ENCODE peak calls at places on chromosomes 2 and 18, in six cellular contexts. W is thyroid gland, J is IMR-90, B is uterus, X is HCT116, R is heart left ventricle. T is an unnamed sample.

GRCh38 chr18:6056171-6056932 is 161.0 kb upstream of the TMEM200C start:
- DNase-seq in J (peak; percentile 77), X (no peak), W (no peak), B (no peak), R (no peak), T (no peak)

GRCh38 chr2:75833386-75833785 is 122.7 kb upstream of the GCFC2 start:
- DNase-seq in B (no peak), J (no peak), W (no peak), R (no peak), X (no peak), T (no peak)

GRCh38 chr2:66481100-66481549 is 46.2 kb downstream of the MEIS1 start:
- DNase-seq in B (no peak), R (peak; percentile 51), W (no peak), J (peak; percentile 84), X (no peak), T (no peak)

GRCh38 chr2:202555354-202555753 is 79.4 kb upstream of the FAM117B start:
- DNase-seq in W (no peak), R (no peak), X (no peak), B (no peak), J (no peak), T (no peak)

GRCh38 chr18:38459595-38459994 is 894.0 kb upstream of the CELF4 start:
- DNase-seq in R (no peak), B (no peak), X (no peak), W (no peak), J (no peak), T (no peak)

GRCh38 chr2:162579986-162580385 is 236.1 kb downstream of the GCA start:
- DNase-seq in W (no peak), J (no peak), X (no peak), B (no peak), R (no peak), T (no peak)

GRCh38 chr2:71849111-71849510 is 298.6 kb downstream of the CYP26B1 start:
- DNase-seq in X (no peak), W (no peak), B (no peak), R (no peak), J (no peak), T (no peak)

GRCh38 chr2:69833752-69834151 is 4.3 kb downstream of the GMCL1 start:
- DNase-seq in W (no peak), R (no peak), J (no peak), X (no peak), B (no peak), T (no peak)

GRCh38 chr2:44205169-44205568 is 36.5 kb downstream of the PPM1B start:
- DNase-seq in W (no peak), B (no peak), R (no peak), X (no peak), J (no peak), T (no peak)

GRCh38 chr2:65901809-65902208 is 469.4 kb upstream of the SPRED2 start:
- DNase-seq in B (no peak), W (no peak), J (no peak), R (no peak), X (no peak), T (no peak)

GRCh38 chr18:79275461-79275860 is 120.3 kb upstream of the NFATC1 start:
- DNase-seq in R (no peak), J (no peak), X (no peak), W (no peak), B (no peak), T (no peak)

GRCh38 chr2:70118798-70119454 is 31.6 kb downstream of the PCBP1 start:
- DNase-seq in R (no peak), X (no peak), J (no peak), W (no peak), B (no peak), T (no peak)

GRCh38 chr2:190180313-190181065 is 118.0 kb upstream of the MSTN start:
- DNase-seq in X (peak; percentile 44), B (peak; percentile 35), R (peak; percentile 83), J (no peak), W (peak; percentile 82), T (peak; percentile 35)

GRCh38 chr2:160825433-160825832 is 331.8 kb upstream of the RBMS1 start:
- DNase-seq in W (no peak), X (no peak), R (no peak), J (no peak), B (no peak), T (no peak)

GRCh38 chr2:203805485-203805838 is 62.1 kb upstream of the CTLA4 start:
- DNase-seq in W (no peak), R (no peak), B (no peak), X (no peak), J (no peak), T (no peak)

GRCh38 chr18:63377275-63377980 is 10.4 kb upstream of the KDSR start:
- DNase-seq in X (no peak), B (no peak), R (no peak), W (no peak), J (no peak), T (no peak)

GRCh38 chr18:48203288-48203945 is 205.8 kb downstream of the ZBTB7C start:
- DNase-seq in J (no peak), W (no peak), B (no peak), X (no peak), R (no peak), T (no peak)

GRCh38 chr2:118557791-118558190 is 289.7 kb downstream of the EN1 start:
- DNase-seq in B (no peak), W (no peak), R (no peak), J (no peak), X (no peak), T (no peak)

GRCh38 chr2:74414913-74415761 is 6.3 kb downstream of the C2orf81 start:
- DNase-seq in W (peak; percentile 55), X (no peak), J (no peak), R (peak; percentile 66), B (peak; percentile 67), T (peak; percentile 29)

GRCh38 chr18:70175216-70175615 is 30.3 kb downstream of the RTTN start:
- DNase-seq in W (no peak), J (no peak), R (no peak), X (no peak), B (no peak), T (no peak)

GRCh38 chr18:73638709-73639108 is 508.9 kb downstream of the FBXO15 start:
- DNase-seq in J (peak; percentile 71), B (no peak), X (no peak), W (no peak), R (no peak), T (no peak)

GRCh38 chr2:236180501-236180816 is 12.3 kb upstream of the GBX2 start:
- DNase-seq in R (no peak), X (no peak), W (no peak), B (no peak), J (no peak), T (no peak)
- H3K27me3 ChIP-seq in R (peaks cover 65% of the 10 kb centered on the region), X (no peaks in the 10 kb centered on the region), W (peaks cover 41% of the 10 kb centered on the region), B (peaks cover 20% of the 10 kb centered on the region), J (peaks cover 10% of the 10 kb centered on the region), T (peaks cover 42% of the 10 kb centered on the region)

GRCh38 chr2:156532989-156533388 is 96.8 kb downstream of the GPD2 start:
- DNase-seq in X (no peak), J (no peak), B (no peak), R (no peak), W (no peak), T (no peak)

GRCh38 chr2:156522824-156523440 is 86.8 kb downstream of the GPD2 start:
- DNase-seq in R (no peak), J (no peak), B (no peak), X (no peak), W (no peak), T (no peak)

GRCh38 chr2:156526950-156527636 is 90.9 kb downstream of the GPD2 start:
- DNase-seq in J (no peak), B (no peak), R (no peak), W (no peak), X (no peak), T (no peak)
- H3K27ac ChIP-seq in J (no peak overlapping the region), B (no peak overlapping the region), R (no peak overlapping the region), W (no peak overlapping the region), X (no peak overlapping the region), T (no peak overlapping the region)

GRCh38 chr2:64650722-64651338 is 2.9 kb downstream of the SERTAD2 start:
- DNase-seq in W (no peak), B (no peak), R (no peak), X (no peak), J (no peak), T (no peak)

GRCh38 chr2:64651590-64651989 is 2.1 kb downstream of the SERTAD2 start:
- DNase-seq in W (no peak), X (no peak), J (no peak), R (no peak), B (no peak), T (peak; percentile 30)

GRCh38 chr2:64649626-64650025 is 4.1 kb downstream of the SERTAD2 start:
- DNase-seq in B (no peak), R (peak; percentile 36), X (no peak), J (no peak), W (peak; percentile 94), T (peak; percentile 84)

GRCh38 chr2:64650257-64650656 is 3.5 kb downstream of the SERTAD2 start:
- DNase-seq in R (no peak), X (no peak), J (no peak), W (no peak), B (no peak), T (no peak)

DNA sequence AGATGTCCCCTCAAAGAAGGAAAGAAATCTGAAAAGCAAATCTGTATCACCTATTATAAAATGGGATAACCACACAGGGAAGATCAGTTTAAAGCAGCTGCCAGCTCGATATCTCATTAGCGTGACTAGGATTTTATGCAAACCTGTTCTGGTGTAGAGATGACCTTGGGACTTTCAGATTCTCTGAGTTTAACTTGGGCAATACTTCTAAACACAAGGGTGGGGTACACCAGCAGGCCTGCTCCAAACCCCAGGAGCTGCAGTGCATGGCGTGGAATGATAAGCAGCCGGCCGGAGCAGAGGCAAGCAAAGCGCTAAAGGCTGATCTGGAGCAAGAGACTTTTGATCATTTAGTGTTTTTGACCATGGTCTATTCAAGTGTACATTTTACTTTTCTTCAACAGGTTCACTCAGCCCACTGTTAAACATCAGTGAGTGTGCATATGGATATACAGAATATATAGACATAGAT is 4.7 kb downstream of the SERTAD2 start:
- DNase-seq in R (no peak), J (no peak), B (no peak), W (peak; percentile 63), X (no peak), T (no peak)
- TF ChIP-seq POLR2A in R (no peak), J (no peak), B (no peak), W (no peak), X (no peak), T (no peak)

DNA sequence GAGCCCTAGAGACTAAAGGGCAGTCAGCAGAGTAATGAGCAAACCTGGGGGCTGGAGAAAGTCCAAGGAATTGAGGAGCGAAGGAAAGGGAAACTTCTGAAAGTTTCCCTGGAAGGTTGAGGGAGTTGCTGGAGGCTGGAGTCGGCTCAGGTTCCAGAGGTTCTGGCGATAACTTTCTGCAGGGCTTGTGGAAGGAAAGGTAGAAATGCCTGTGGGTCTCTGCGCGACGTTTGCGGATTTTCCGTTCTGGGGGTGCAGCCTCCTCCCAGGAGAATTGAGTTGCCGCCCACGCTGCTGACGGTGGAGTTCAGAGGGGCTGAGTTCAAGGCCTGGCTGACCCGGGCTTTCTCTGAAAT is 9.3 kb downstream of the POU3F3 start:
- DNase-seq in R (no peak), X (no peak), B (no peak), W (no peak), J (no peak), T (no peak)
- H3K27me3 ChIP-seq in R (peaks cover 100% of the 10 kb centered on the region), X (no peaks in the 10 kb centered on the region), B (peaks cover 5% of the 10 kb centered on the region), W (peaks cover 76% of the 10 kb centered on the region), J (peaks cover 68% of the 10 kb centered on the region), T (peaks cover 68% of the 10 kb centered on the region)

DNA sequence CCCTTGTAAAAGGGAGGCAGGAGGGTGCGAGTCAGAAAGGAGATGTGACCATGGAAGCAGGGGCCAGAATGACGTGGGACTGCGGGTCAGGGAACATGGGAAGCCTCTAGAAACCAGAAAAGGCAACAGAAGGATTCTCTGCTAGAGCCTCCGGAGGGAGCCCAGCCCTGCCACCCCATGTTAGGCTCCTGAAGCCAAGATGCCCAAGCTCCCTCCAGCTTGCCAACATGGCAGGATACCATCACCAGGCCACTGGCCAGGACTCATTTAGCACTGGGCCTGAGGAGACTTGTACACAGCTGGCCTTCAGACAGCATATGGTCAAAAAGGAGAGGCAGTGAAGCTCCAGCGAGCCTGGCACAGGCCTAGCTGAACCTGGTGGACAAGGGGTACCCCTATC is 5.6 kb downstream of the TMEM247 start:
- DNase-seq in R (no peak), J (no peak), X (no peak), W (no peak), B (no peak), T (no peak)
- H3K27ac ChIP-seq in R (no peak overlapping the region), J (no peak overlapping the region), X (no peak overlapping the region), W (no peak overlapping the region), B (no peak overlapping the region), T (no peak overlapping the region)